ENCODE peak calls at places on chromosomes 11 and 22, in eight cellular contexts. One of them, this sample, is unnamed.
A peak's percentile ranks its signal among the peaks of the same experiment; 100 is the strongest.

GRCh38 chr11:11583801-11584445 is 37.9 kb downstream of the GALNT18 start:
- DNase-seq in OCI-LY7: no peak
- DNase-seq in cardiac muscle cell: peak; percentile 23
- DNase-seq in IMR-90: peak; percentile 9
- DNase-seq in CD4-positive, CD25-positive, alpha-beta regulatory T cell: no peak
- DNase-seq in stomach: no peak
- DNase-seq in neuronal stem cell: no peak
- DNase-seq in uterus: no peak
- DNase-seq in this sample: no peak

GRCh38 chr11:126405906-126406305 is 50.4 kb downstream of the ST3GAL4 start:
- DNase-seq in OCI-LY7: no peak
- DNase-seq in IMR-90: no peak
- DNase-seq in stomach: no peak
- DNase-seq in cardiac muscle cell: no peak
- DNase-seq in CD4-positive, CD25-positive, alpha-beta regulatory T cell: no peak
- DNase-seq in uterus: no peak
- DNase-seq in neuronal stem cell: no peak
- DNase-seq in this sample: peak; percentile 59

GRCh38 chr11:61552108-61552635 is 28.7 kb downstream of the SYT7 start:
- DNase-seq in stomach: peak; percentile 38
- DNase-seq in neuronal stem cell: no peak
- DNase-seq in cardiac muscle cell: no peak
- DNase-seq in OCI-LY7: no peak
- DNase-seq in IMR-90: no peak
- DNase-seq in uterus: no peak
- DNase-seq in CD4-positive, CD25-positive, alpha-beta regulatory T cell: no peak
- DNase-seq in this sample: no peak

GRCh38 chr22:36145881-36146280 is 14.7 kb downstream of the APOL3 start:
- DNase-seq in CD4-positive, CD25-positive, alpha-beta regulatory T cell: no peak
- DNase-seq in cardiac muscle cell: no peak
- DNase-seq in IMR-90: no peak
- DNase-seq in neuronal stem cell: no peak
- DNase-seq in stomach: no peak
- DNase-seq in OCI-LY7: no peak
- DNase-seq in uterus: no peak
- DNase-seq in this sample: no peak

GRCh38 chr22:29456211-29456671 is 17.9 kb downstream of the RFPL1 start:
- DNase-seq in cardiac muscle cell: no peak
- DNase-seq in IMR-90: peak; percentile 39
- DNase-seq in OCI-LY7: no peak
- DNase-seq in CD4-positive, CD25-positive, alpha-beta regulatory T cell: no peak
- DNase-seq in stomach: no peak
- DNase-seq in neuronal stem cell: no peak
- DNase-seq in uterus: no peak
- DNase-seq in this sample: no peak

GRCh38 chr22:17239156-17239701 is 20.0 kb upstream of the ADA2 start:
- DNase-seq in cardiac muscle cell: no peak
- DNase-seq in CD4-positive, CD25-positive, alpha-beta regulatory T cell: no peak
- DNase-seq in OCI-LY7: no peak
- DNase-seq in uterus: no peak
- DNase-seq in neuronal stem cell: no peak
- DNase-seq in stomach: no peak
- DNase-seq in IMR-90: no peak
- DNase-seq in this sample: no peak

GRCh38 chr11:17672469-17672868 is 46.9 kb upstream of the MYOD1 start:
- DNase-seq in cardiac muscle cell: no peak
- DNase-seq in CD4-positive, CD25-positive, alpha-beta regulatory T cell: no peak
- DNase-seq in neuronal stem cell: no peak
- DNase-seq in uterus: no peak
- DNase-seq in OCI-LY7: no peak
- DNase-seq in stomach: no peak
- DNase-seq in IMR-90: no peak
- DNase-seq in this sample: no peak

GRCh38 chr11:44014968-44015623 is 32.7 kb upstream of the ACCSL start:
- DNase-seq in cardiac muscle cell: no peak
- DNase-seq in neuronal stem cell: no peak
- DNase-seq in stomach: no peak
- DNase-seq in IMR-90: peak; percentile 65
- DNase-seq in CD4-positive, CD25-positive, alpha-beta regulatory T cell: no peak
- DNase-seq in uterus: peak; percentile 10
- DNase-seq in OCI-LY7: no peak
- DNase-seq in this sample: peak; percentile 34

GRCh38 chr11:44286268-44286880 is 23.6 kb downstream of the ALX4 start:
- DNase-seq in cardiac muscle cell: peak; percentile 77
- DNase-seq in CD4-positive, CD25-positive, alpha-beta regulatory T cell: peak; percentile 37
- DNase-seq in uterus: peak; percentile 39
- DNase-seq in stomach: peak; percentile 41
- DNase-seq in OCI-LY7: peak; percentile 57
- DNase-seq in IMR-90: peak; percentile 44
- DNase-seq in neuronal stem cell: no peak
- DNase-seq in this sample: no peak

GRCh38 chr11:59191899-59192298 is 20.0 kb downstream of the DTX4 start:
- DNase-seq in uterus: no peak
- DNase-seq in OCI-LY7: no peak
- DNase-seq in CD4-positive, CD25-positive, alpha-beta regulatory T cell: no peak
- DNase-seq in IMR-90: no peak
- DNase-seq in neuronal stem cell: no peak
- DNase-seq in stomach: no peak
- DNase-seq in cardiac muscle cell: no peak
- DNase-seq in this sample: no peak

GRCh38 chr11:19072464-19072863 is 11.9 kb upstream of the MRGPRX2 start:
- DNase-seq in neuronal stem cell: no peak
- DNase-seq in CD4-positive, CD25-positive, alpha-beta regulatory T cell: no peak
- DNase-seq in uterus: no peak
- DNase-seq in cardiac muscle cell: no peak
- DNase-seq in IMR-90: no peak
- DNase-seq in stomach: peak; percentile 86
- DNase-seq in OCI-LY7: no peak
- DNase-seq in this sample: no peak

GRCh38 chr22:37014415-37014806 is 4.8 kb downstream of the TST start:
- DNase-seq in IMR-90: no peak
- DNase-seq in uterus: no peak
- DNase-seq in cardiac muscle cell: no peak
- DNase-seq in neuronal stem cell: no peak
- DNase-seq in OCI-LY7: no peak
- DNase-seq in stomach: no peak
- DNase-seq in CD4-positive, CD25-positive, alpha-beta regulatory T cell: no peak
- DNase-seq in this sample: no peak

GRCh38 chr22:29479417-29480261 is at the start of gene NEFH:
- DNase-seq in neuronal stem cell: no peak
- DNase-seq in CD4-positive, CD25-positive, alpha-beta regulatory T cell: no peak
- DNase-seq in stomach: no peak
- DNase-seq in IMR-90: no peak
- DNase-seq in uterus: no peak
- DNase-seq in cardiac muscle cell: no peak
- DNase-seq in OCI-LY7: no peak
- DNase-seq in this sample: no peak

GRCh38 chr11:118663929-118664328 is 15.5 kb downstream of the TREH start:
- DNase-seq in stomach: no peak
- DNase-seq in uterus: no peak
- DNase-seq in OCI-LY7: no peak
- DNase-seq in CD4-positive, CD25-positive, alpha-beta regulatory T cell: no peak
- DNase-seq in neuronal stem cell: no peak
- DNase-seq in cardiac muscle cell: no peak
- DNase-seq in IMR-90: no peak
- DNase-seq in this sample: no peak

GRCh38 chr11:613369-613968 is 2.3 kb downstream of the IRF7 start:
- DNase-seq in neuronal stem cell: peak; percentile 63
- DNase-seq in CD4-positive, CD25-positive, alpha-beta regulatory T cell: peak; percentile 78
- DNase-seq in stomach: peak; percentile 86
- DNase-seq in IMR-90: no peak
- DNase-seq in uterus: no peak
- DNase-seq in OCI-LY7: peak; percentile 64
- DNase-seq in cardiac muscle cell: peak; percentile 55
- DNase-seq in this sample: peak; percentile 92

DNA sequence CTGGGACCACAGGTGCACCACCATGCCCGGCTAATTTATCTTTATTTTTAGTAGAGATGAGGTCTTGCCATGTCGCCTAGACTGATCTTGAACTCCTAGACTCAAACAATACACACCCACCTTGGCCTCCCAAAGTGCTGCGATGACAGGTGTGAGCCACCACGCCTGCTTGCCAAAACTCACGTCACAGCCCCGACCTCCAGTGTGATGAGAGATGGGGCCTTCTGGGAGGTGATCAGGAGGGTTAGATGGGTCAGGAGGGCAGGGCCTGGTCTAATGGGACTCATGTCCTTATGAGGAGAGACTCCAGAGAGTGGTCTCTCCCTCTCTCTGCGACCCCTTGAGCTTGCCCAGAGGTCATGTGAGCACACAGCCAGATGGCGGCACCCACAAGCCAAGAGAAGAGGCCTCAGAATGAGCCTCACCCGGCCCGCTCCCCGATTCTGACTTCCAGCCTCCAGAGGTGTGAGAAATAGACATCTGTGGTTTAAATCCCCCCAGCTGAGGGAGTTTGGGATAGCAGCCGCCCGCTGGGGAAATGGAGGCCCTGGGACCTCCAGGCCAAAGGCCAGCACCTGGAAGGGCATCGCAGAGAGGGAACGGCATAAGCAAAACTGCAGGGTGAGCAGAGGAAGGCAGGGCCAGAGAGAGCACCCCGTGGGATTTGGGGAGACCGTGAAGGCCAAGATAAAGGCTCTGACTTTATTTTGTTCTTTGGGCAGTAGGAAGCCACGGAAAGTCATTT is 24.1 kb upstream of the GAL start:
- DNase-seq in cardiac muscle cell: no peak
- DNase-seq in CD4-positive, CD25-positive, alpha-beta regulatory T cell: no peak
- DNase-seq in OCI-LY7: no peak
- DNase-seq in stomach: no peak
- DNase-seq in uterus: no peak
- DNase-seq in IMR-90: no peak
- DNase-seq in neuronal stem cell: no peak
- DNase-seq in this sample: peak; percentile 31
- H3K4me3 ChIP-seq in cardiac muscle cell: no peak overlapping the region
- H3K4me3 ChIP-seq in CD4-positive, CD25-positive, alpha-beta regulatory T cell: no peak overlapping the region
- H3K4me3 ChIP-seq in OCI-LY7: no peak overlapping the region
- H3K4me3 ChIP-seq in stomach: no peak overlapping the region
- H3K4me3 ChIP-seq in uterus: no peak overlapping the region
- H3K4me3 ChIP-seq in IMR-90: no peak overlapping the region
- H3K4me3 ChIP-seq in neuronal stem cell: no peak overlapping the region
- H3K4me3 ChIP-seq in this sample: no peak overlapping the region

GRCh38 chr11:111348147-111348546 is 30.9 kb downstream of the POU2AF1 start:
- DNase-seq in CD4-positive, CD25-positive, alpha-beta regulatory T cell: no peak
- DNase-seq in stomach: no peak
- DNase-seq in uterus: no peak
- DNase-seq in IMR-90: no peak
- DNase-seq in OCI-LY7: no peak
- DNase-seq in neuronal stem cell: no peak
- DNase-seq in cardiac muscle cell: no peak
- DNase-seq in this sample: no peak

GRCh38 chr11:111339758-111340388 is 39.2 kb downstream of the POU2AF1 start:
- DNase-seq in neuronal stem cell: no peak
- DNase-seq in IMR-90: no peak
- DNase-seq in stomach: no peak
- DNase-seq in uterus: no peak
- DNase-seq in CD4-positive, CD25-positive, alpha-beta regulatory T cell: no peak
- DNase-seq in OCI-LY7: no peak
- DNase-seq in cardiac muscle cell: no peak
- DNase-seq in this sample: no peak

GRCh38 chr11:111347723-111348115 is 31.4 kb downstream of the POU2AF1 start:
- DNase-seq in cardiac muscle cell: peak; percentile 46
- DNase-seq in CD4-positive, CD25-positive, alpha-beta regulatory T cell: no peak
- DNase-seq in uterus: no peak
- DNase-seq in neuronal stem cell: no peak
- DNase-seq in OCI-LY7: no peak
- DNase-seq in IMR-90: peak; percentile 28
- DNase-seq in stomach: no peak
- DNase-seq in this sample: no peak

GRCh38 chr11:111347002-111347722 is 31.9 kb downstream of the POU2AF1 start:
- DNase-seq in cardiac muscle cell: no peak
- DNase-seq in neuronal stem cell: no peak
- DNase-seq in CD4-positive, CD25-positive, alpha-beta regulatory T cell: no peak
- DNase-seq in OCI-LY7: no peak
- DNase-seq in uterus: peak; percentile 49
- DNase-seq in stomach: no peak
- DNase-seq in IMR-90: no peak
- DNase-seq in this sample: no peak

GRCh38 chr11:111344032-111344431 is 35.0 kb downstream of the POU2AF1 start:
- DNase-seq in cardiac muscle cell: peak; percentile 92
- DNase-seq in CD4-positive, CD25-positive, alpha-beta regulatory T cell: no peak
- DNase-seq in OCI-LY7: no peak
- DNase-seq in stomach: no peak
- DNase-seq in neuronal stem cell: no peak
- DNase-seq in uterus: peak; percentile 81
- DNase-seq in IMR-90: peak; percentile 79
- DNase-seq in this sample: peak; percentile 86
- H3K27ac ChIP-seq in cardiac muscle cell: no peak overlapping the region
- H3K27ac ChIP-seq in CD4-positive, CD25-positive, alpha-beta regulatory T cell: no peak overlapping the region
- H3K27ac ChIP-seq in OCI-LY7: no peak overlapping the region
- H3K27ac ChIP-seq in stomach: peak overlapping the region; percentile 6
- H3K27ac ChIP-seq in neuronal stem cell: no peak overlapping the region
- H3K27ac ChIP-seq in uterus: peak overlapping the region; percentile 52
- H3K27ac ChIP-seq in IMR-90: no peak overlapping the region
- H3K27ac ChIP-seq in this sample: no peak overlapping the region

GRCh38 chr22:27043246-27043645 is 385.9 kb downstream of the MIAT start:
- DNase-seq in OCI-LY7: no peak
- DNase-seq in stomach: no peak
- DNase-seq in CD4-positive, CD25-positive, alpha-beta regulatory T cell: no peak
- DNase-seq in uterus: no peak
- DNase-seq in neuronal stem cell: no peak
- DNase-seq in IMR-90: no peak
- DNase-seq in cardiac muscle cell: no peak
- DNase-seq in this sample: no peak

GRCh38 chr22:27045103-27045940 is 387.9 kb downstream of the MIAT start:
- DNase-seq in uterus: no peak
- DNase-seq in stomach: no peak
- DNase-seq in OCI-LY7: no peak
- DNase-seq in cardiac muscle cell: peak; percentile 45
- DNase-seq in neuronal stem cell: no peak
- DNase-seq in CD4-positive, CD25-positive, alpha-beta regulatory T cell: no peak
- DNase-seq in IMR-90: peak; percentile 36
- DNase-seq in this sample: no peak

GRCh38 chr22:27046603-27047002 is 389.2 kb downstream of the MIAT start:
- DNase-seq in CD4-positive, CD25-positive, alpha-beta regulatory T cell: no peak
- DNase-seq in stomach: no peak
- DNase-seq in IMR-90: no peak
- DNase-seq in neuronal stem cell: no peak
- DNase-seq in uterus: no peak
- DNase-seq in cardiac muscle cell: no peak
- DNase-seq in OCI-LY7: no peak
- DNase-seq in this sample: no peak

GRCh38 chr22:27041745-27042144 is 384.4 kb downstream of the MIAT start:
- DNase-seq in cardiac muscle cell: peak; percentile 30
- DNase-seq in OCI-LY7: no peak
- DNase-seq in IMR-90: no peak
- DNase-seq in CD4-positive, CD25-positive, alpha-beta regulatory T cell: no peak
- DNase-seq in neuronal stem cell: no peak
- DNase-seq in stomach: no peak
- DNase-seq in uterus: no peak
- DNase-seq in this sample: no peak

GRCh38 chr22:27046126-27046525 is 388.7 kb downstream of the MIAT start:
- DNase-seq in CD4-positive, CD25-positive, alpha-beta regulatory T cell: no peak
- DNase-seq in cardiac muscle cell: no peak
- DNase-seq in uterus: no peak
- DNase-seq in OCI-LY7: no peak
- DNase-seq in stomach: no peak
- DNase-seq in neuronal stem cell: no peak
- DNase-seq in IMR-90: no peak
- DNase-seq in this sample: no peak
- H3K4me3 ChIP-seq in CD4-positive, CD25-positive, alpha-beta regulatory T cell: no peak overlapping the region
- H3K4me3 ChIP-seq in cardiac muscle cell: no peak overlapping the region
- H3K4me3 ChIP-seq in uterus: no peak overlapping the region
- H3K4me3 ChIP-seq in OCI-LY7: no peak overlapping the region
- H3K4me3 ChIP-seq in stomach: no peak overlapping the region
- H3K4me3 ChIP-seq in neuronal stem cell: no peak overlapping the region
- H3K4me3 ChIP-seq in IMR-90: no peak overlapping the region
- H3K4me3 ChIP-seq in this sample: no peak overlapping the region

GRCh38 chr11:96143016-96143670 is 199.9 kb downstream of the MAML2 start:
- DNase-seq in uterus: no peak
- DNase-seq in IMR-90: no peak
- DNase-seq in OCI-LY7: no peak
- DNase-seq in CD4-positive, CD25-positive, alpha-beta regulatory T cell: no peak
- DNase-seq in neuronal stem cell: peak; percentile 20
- DNase-seq in cardiac muscle cell: peak; percentile 78
- DNase-seq in stomach: no peak
- DNase-seq in this sample: no peak
- H3K27ac ChIP-seq in uterus: peak overlapping the region; percentile 23
- H3K27ac ChIP-seq in IMR-90: no peak overlapping the region
- H3K27ac ChIP-seq in OCI-LY7: no peak overlapping the region
- H3K27ac ChIP-seq in CD4-positive, CD25-positive, alpha-beta regulatory T cell: no peak overlapping the region
- H3K27ac ChIP-seq in neuronal stem cell: no peak overlapping the region
- H3K27ac ChIP-seq in cardiac muscle cell: no peak overlapping the region
- H3K27ac ChIP-seq in stomach: no peak overlapping the region
- H3K27ac ChIP-seq in this sample: peak overlapping the region; percentile 20

This sample was measured in suprapubic skin.